ENCODE peak calls at places on chromosomes 4 and X, in nine cellular contexts. One of them, this sample, is unnamed. For H3K4me1, the result is how much of the 10 kb centered on the place peaks cover.

GRCh38 chrX:118437283-118437682 is 58.3 kb upstream of the DOCK11 start:
- DNase-seq in tibial nerve: no peak
- DNase-seq in sigmoid colon: no peak
- DNase-seq in CD8-positive, alpha-beta T cell: no peak
- DNase-seq in left ventricle myocardium inferior: no peak
- DNase-seq in IMR-90: no peak
- DNase-seq in endodermal cell: no peak
- DNase-seq in tibial artery: no peak
- DNase-seq in kidney: no peak
- DNase-seq in this sample: no peak

GRCh38 chrX:68685722-68686683 is 38.5 kb downstream of the STARD8 start:
- DNase-seq in sigmoid colon: peak
- DNase-seq in IMR-90: peak
- DNase-seq in left ventricle myocardium inferior: peak
- DNase-seq in endodermal cell: peak
- DNase-seq in CD8-positive, alpha-beta T cell: no peak
- DNase-seq in tibial artery: no peak
- DNase-seq in kidney: peak
- DNase-seq in tibial nerve: no peak
- DNase-seq in this sample: no peak

GRCh38 chr4:98938386-98938785 is 9.5 kb upstream of the EIF4E start:
- DNase-seq in tibial nerve: no peak
- DNase-seq in left ventricle myocardium inferior: no peak
- DNase-seq in CD8-positive, alpha-beta T cell: no peak
- DNase-seq in tibial artery: no peak
- DNase-seq in kidney: no peak
- DNase-seq in endodermal cell: no peak
- DNase-seq in sigmoid colon: no peak
- DNase-seq in IMR-90: peak
- DNase-seq in this sample: peak

GRCh38 chr4:110087116-110087708 is 111.2 kb downstream of the ELOVL6 start:
- DNase-seq in left ventricle myocardium inferior: no peak
- DNase-seq in kidney: no peak
- DNase-seq in sigmoid colon: no peak
- DNase-seq in tibial artery: no peak
- DNase-seq in IMR-90: peak
- DNase-seq in endodermal cell: no peak
- DNase-seq in tibial nerve: no peak
- DNase-seq in CD8-positive, alpha-beta T cell: no peak
- DNase-seq in this sample: no peak

GRCh38 chrX:54292755-54293154 is 65.1 kb downstream of the WNK3 start:
- DNase-seq in tibial artery: no peak
- DNase-seq in left ventricle myocardium inferior: no peak
- DNase-seq in IMR-90: no peak
- DNase-seq in CD8-positive, alpha-beta T cell: no peak
- DNase-seq in kidney: no peak
- DNase-seq in sigmoid colon: no peak
- DNase-seq in endodermal cell: no peak
- DNase-seq in tibial nerve: no peak
- DNase-seq in this sample: no peak

GRCh38 chr4:130187587-130187986 is 1091.6 kb downstream of the C4orf33 start:
- DNase-seq in kidney: no peak
- DNase-seq in left ventricle myocardium inferior: no peak
- DNase-seq in CD8-positive, alpha-beta T cell: no peak
- DNase-seq in sigmoid colon: no peak
- DNase-seq in endodermal cell: no peak
- DNase-seq in IMR-90: no peak
- DNase-seq in tibial artery: no peak
- DNase-seq in tibial nerve: no peak
- DNase-seq in this sample: no peak

GRCh38 chr4:85865256-85865655 is 390.3 kb downstream of the ARHGAP24 start:
- DNase-seq in left ventricle myocardium inferior: no peak
- DNase-seq in CD8-positive, alpha-beta T cell: no peak
- DNase-seq in kidney: no peak
- DNase-seq in tibial nerve: no peak
- DNase-seq in endodermal cell: no peak
- DNase-seq in tibial artery: no peak
- DNase-seq in IMR-90: no peak
- DNase-seq in sigmoid colon: no peak
- DNase-seq in this sample: no peak

GRCh38 chr4:127781303-127782024 is 658 bp upstream of the HSPA4L start:
- DNase-seq in tibial artery: peak
- DNase-seq in IMR-90: peak
- DNase-seq in sigmoid colon: peak
- DNase-seq in left ventricle myocardium inferior: peak
- DNase-seq in tibial nerve: peak
- DNase-seq in endodermal cell: no peak
- DNase-seq in CD8-positive, alpha-beta T cell: no peak
- DNase-seq in kidney: peak
- DNase-seq in this sample: peak

GRCh38 chr4:41435509-41435908 is 102.4 kb upstream of the LIMCH1 start:
- DNase-seq in endodermal cell: no peak
- DNase-seq in CD8-positive, alpha-beta T cell: no peak
- DNase-seq in kidney: no peak
- DNase-seq in IMR-90: no peak
- DNase-seq in tibial nerve: no peak
- DNase-seq in tibial artery: no peak
- DNase-seq in sigmoid colon: no peak
- DNase-seq in left ventricle myocardium inferior: no peak
- DNase-seq in this sample: no peak

GRCh38 chr4:41430796-41431195 is 107.2 kb upstream of the LIMCH1 start:
- DNase-seq in CD8-positive, alpha-beta T cell: no peak
- DNase-seq in tibial artery: peak
- DNase-seq in kidney: no peak
- DNase-seq in endodermal cell: no peak
- DNase-seq in IMR-90: no peak
- DNase-seq in sigmoid colon: no peak
- DNase-seq in left ventricle myocardium inferior: no peak
- DNase-seq in tibial nerve: no peak
- DNase-seq in this sample: no peak

GRCh38 chr4:41432889-41433288 is 105.1 kb upstream of the LIMCH1 start:
- DNase-seq in IMR-90: peak
- DNase-seq in CD8-positive, alpha-beta T cell: no peak
- DNase-seq in tibial nerve: no peak
- DNase-seq in left ventricle myocardium inferior: no peak
- DNase-seq in endodermal cell: peak
- DNase-seq in kidney: no peak
- DNase-seq in tibial artery: no peak
- DNase-seq in sigmoid colon: no peak
- DNase-seq in this sample: peak

GRCh38 chr4:41432219-41432618 is 105.7 kb upstream of the LIMCH1 start:
- DNase-seq in tibial nerve: no peak
- DNase-seq in tibial artery: no peak
- DNase-seq in IMR-90: no peak
- DNase-seq in left ventricle myocardium inferior: no peak
- DNase-seq in endodermal cell: no peak
- DNase-seq in CD8-positive, alpha-beta T cell: no peak
- DNase-seq in sigmoid colon: no peak
- DNase-seq in kidney: no peak
- DNase-seq in this sample: no peak

GRCh38 chr4:41433361-41433760 is 104.6 kb upstream of the LIMCH1 start:
- DNase-seq in tibial artery: no peak
- DNase-seq in IMR-90: no peak
- DNase-seq in sigmoid colon: no peak
- DNase-seq in kidney: no peak
- DNase-seq in left ventricle myocardium inferior: no peak
- DNase-seq in endodermal cell: no peak
- DNase-seq in CD8-positive, alpha-beta T cell: no peak
- DNase-seq in tibial nerve: no peak
- DNase-seq in this sample: no peak
- H3K4me1 ChIP-seq in tibial artery: under half
- H3K4me1 ChIP-seq in IMR-90: under half
- H3K4me1 ChIP-seq in sigmoid colon: under half
- H3K4me1 ChIP-seq in kidney: under half
- H3K4me1 ChIP-seq in left ventricle myocardium inferior: half or more
- H3K4me1 ChIP-seq in endodermal cell: under half
- H3K4me1 ChIP-seq in CD8-positive, alpha-beta T cell: under half
- H3K4me1 ChIP-seq in tibial nerve: half or more
- H3K4me1 ChIP-seq in this sample: under half

GRCh38 chrX:13000311-13000811 is 25.5 kb downstream of the TMSB4X start:
- DNase-seq in kidney: no peak
- DNase-seq in left ventricle myocardium inferior: no peak
- DNase-seq in endodermal cell: no peak
- DNase-seq in tibial artery: peak
- DNase-seq in tibial nerve: no peak
- DNase-seq in CD8-positive, alpha-beta T cell: peak
- DNase-seq in sigmoid colon: no peak
- DNase-seq in IMR-90: no peak
- DNase-seq in this sample: no peak

GRCh38 chrX:13001961-13002671 is 27.2 kb downstream of the TMSB4X start:
- DNase-seq in CD8-positive, alpha-beta T cell: peak
- DNase-seq in tibial artery: no peak
- DNase-seq in kidney: no peak
- DNase-seq in endodermal cell: no peak
- DNase-seq in sigmoid colon: no peak
- DNase-seq in IMR-90: peak
- DNase-seq in left ventricle myocardium inferior: no peak
- DNase-seq in tibial nerve: no peak
- DNase-seq in this sample: peak

GRCh38 chrX:12997898-12998687 is 23.2 kb downstream of the TMSB4X start:
- DNase-seq in sigmoid colon: no peak
- DNase-seq in endodermal cell: no peak
- DNase-seq in tibial nerve: no peak
- DNase-seq in CD8-positive, alpha-beta T cell: no peak
- DNase-seq in left ventricle myocardium inferior: no peak
- DNase-seq in tibial artery: no peak
- DNase-seq in IMR-90: no peak
- DNase-seq in kidney: no peak
- DNase-seq in this sample: no peak

GRCh38 chrX:12999422-12999821 is 24.5 kb downstream of the TMSB4X start:
- DNase-seq in tibial artery: no peak
- DNase-seq in kidney: no peak
- DNase-seq in IMR-90: peak
- DNase-seq in CD8-positive, alpha-beta T cell: peak
- DNase-seq in left ventricle myocardium inferior: no peak
- DNase-seq in endodermal cell: no peak
- DNase-seq in sigmoid colon: no peak
- DNase-seq in tibial nerve: no peak
- DNase-seq in this sample: no peak

DNA sequence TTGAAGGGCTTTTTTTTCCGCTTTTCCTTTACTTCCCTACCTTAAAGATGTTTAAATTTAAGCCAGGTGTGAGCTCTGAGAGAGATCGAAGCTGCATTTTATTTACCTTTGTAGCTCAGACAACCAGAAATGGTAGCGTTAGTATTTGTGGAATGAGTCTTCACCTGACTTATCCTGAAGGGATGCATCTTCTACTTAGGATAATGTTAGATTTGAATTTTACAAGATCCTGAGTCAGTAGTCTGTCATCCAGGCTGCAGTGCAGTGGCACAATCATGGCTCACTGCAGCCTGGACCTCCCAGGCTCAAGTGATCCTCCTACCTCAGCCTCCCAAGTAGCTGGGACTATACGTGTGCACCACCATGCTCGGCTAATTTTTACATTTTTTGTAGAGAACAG is 26.2 kb downstream of the TMSB4X start:
- DNase-seq in CD8-positive, alpha-beta T cell: no peak
- DNase-seq in kidney: no peak
- DNase-seq in tibial artery: no peak
- DNase-seq in endodermal cell: no peak
- DNase-seq in left ventricle myocardium inferior: no peak
- DNase-seq in IMR-90: no peak
- DNase-seq in sigmoid colon: no peak
- DNase-seq in tibial nerve: no peak
- DNase-seq in this sample: no peak
- H3K4me1 ChIP-seq in CD8-positive, alpha-beta T cell: half or more
- H3K4me1 ChIP-seq in kidney: under half
- H3K4me1 ChIP-seq in tibial artery: under half
- H3K4me1 ChIP-seq in endodermal cell: under half
- H3K4me1 ChIP-seq in left ventricle myocardium inferior: under half
- H3K4me1 ChIP-seq in IMR-90: under half
- H3K4me1 ChIP-seq in sigmoid colon: under half
- H3K4me1 ChIP-seq in tibial nerve: under half
- H3K4me1 ChIP-seq in this sample: under half

GRCh38 chr4:151688785-151689043 is 72.1 kb downstream of the GATB start:
- DNase-seq in tibial artery: no peak
- DNase-seq in left ventricle myocardium inferior: no peak
- DNase-seq in endodermal cell: no peak
- DNase-seq in IMR-90: no peak
- DNase-seq in tibial nerve: no peak
- DNase-seq in CD8-positive, alpha-beta T cell: no peak
- DNase-seq in kidney: no peak
- DNase-seq in sigmoid colon: no peak
- DNase-seq in this sample: no peak

GRCh38 chr4:151688003-151688784 is 72.6 kb downstream of the GATB start:
- DNase-seq in sigmoid colon: no peak
- DNase-seq in kidney: no peak
- DNase-seq in left ventricle myocardium inferior: no peak
- DNase-seq in tibial nerve: no peak
- DNase-seq in CD8-positive, alpha-beta T cell: no peak
- DNase-seq in endodermal cell: peak
- DNase-seq in IMR-90: peak
- DNase-seq in tibial artery: no peak
- DNase-seq in this sample: no peak

GRCh38 chr4:151689211-151689991 is 71.4 kb downstream of the GATB start:
- DNase-seq in tibial artery: no peak
- DNase-seq in sigmoid colon: no peak
- DNase-seq in left ventricle myocardium inferior: no peak
- DNase-seq in CD8-positive, alpha-beta T cell: no peak
- DNase-seq in kidney: no peak
- DNase-seq in tibial nerve: no peak
- DNase-seq in endodermal cell: no peak
- DNase-seq in IMR-90: no peak
- DNase-seq in this sample: no peak

GRCh38 chr4:151685303-151685702 is 75.5 kb downstream of the GATB start:
- DNase-seq in tibial nerve: no peak
- DNase-seq in kidney: no peak
- DNase-seq in left ventricle myocardium inferior: peak
- DNase-seq in CD8-positive, alpha-beta T cell: no peak
- DNase-seq in IMR-90: no peak
- DNase-seq in endodermal cell: no peak
- DNase-seq in tibial artery: no peak
- DNase-seq in sigmoid colon: no peak
- DNase-seq in this sample: no peak

DNA sequence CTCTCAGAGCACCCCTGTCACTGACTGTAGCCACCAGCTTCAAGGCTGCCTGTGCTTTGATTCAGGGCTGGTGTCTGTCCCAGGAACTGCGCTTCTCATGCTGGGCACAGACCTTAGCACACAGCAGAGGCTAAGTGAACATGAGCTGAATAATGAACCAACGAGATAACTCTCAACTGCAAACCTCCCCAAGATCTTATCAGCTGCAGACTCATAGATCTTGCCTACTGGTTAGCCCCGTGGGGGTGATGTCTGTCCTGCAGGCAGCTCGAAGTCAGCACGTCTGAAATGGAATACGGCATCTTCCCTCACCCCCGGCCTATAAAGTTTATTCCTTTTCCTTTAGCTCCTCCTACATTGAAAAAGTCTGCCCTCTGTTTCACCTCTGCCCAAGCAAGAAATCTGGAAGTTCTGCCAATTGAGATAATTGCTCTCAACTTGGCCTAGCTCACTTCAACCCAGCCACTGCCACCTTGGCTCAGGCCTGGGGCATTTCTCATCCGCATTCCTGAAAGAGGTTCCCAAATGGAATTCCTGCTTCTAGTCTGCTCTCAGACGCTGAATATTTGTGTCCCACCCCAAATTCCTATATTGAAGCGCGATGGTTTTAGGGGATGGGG is 73.7 kb downstream of the GATB start:
- DNase-seq in sigmoid colon: no peak
- DNase-seq in IMR-90: no peak
- DNase-seq in tibial artery: no peak
- DNase-seq in CD8-positive, alpha-beta T cell: no peak
- DNase-seq in tibial nerve: no peak
- DNase-seq in kidney: no peak
- DNase-seq in left ventricle myocardium inferior: no peak
- DNase-seq in endodermal cell: no peak
- DNase-seq in this sample: no peak
- H3K4me1 ChIP-seq in sigmoid colon: half or more
- H3K4me1 ChIP-seq in IMR-90: under half
- H3K4me1 ChIP-seq in tibial artery: under half
- H3K4me1 ChIP-seq in CD8-positive, alpha-beta T cell: under half
- H3K4me1 ChIP-seq in tibial nerve: half or more
- H3K4me1 ChIP-seq in kidney: under half
- H3K4me1 ChIP-seq in left ventricle myocardium inferior: half or more
- H3K4me1 ChIP-seq in endodermal cell: under half
- H3K4me1 ChIP-seq in this sample: under half

DNA sequence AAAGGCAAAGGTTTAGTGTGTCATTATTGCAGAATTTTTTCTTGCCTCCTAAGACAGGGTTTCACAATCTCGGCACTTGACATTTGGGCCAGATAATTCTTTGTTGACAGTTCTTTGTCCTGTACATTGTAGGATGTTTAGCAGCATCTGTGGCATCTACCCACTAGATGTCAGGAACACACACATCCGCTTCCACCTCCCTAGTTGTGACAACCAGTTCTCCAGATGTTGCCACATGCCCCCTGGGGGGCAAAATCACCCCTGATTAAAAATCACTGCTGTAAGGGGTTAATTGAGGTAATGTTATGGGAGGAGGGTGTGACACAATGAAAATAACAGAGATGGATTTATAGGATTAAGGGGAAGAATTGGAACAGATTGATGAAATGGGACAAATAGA is 75.3 kb downstream of the HMGB2 start:
- DNase-seq in left ventricle myocardium inferior: no peak
- DNase-seq in CD8-positive, alpha-beta T cell: no peak
- DNase-seq in tibial nerve: no peak
- DNase-seq in IMR-90: no peak
- DNase-seq in kidney: no peak
- DNase-seq in endodermal cell: no peak
- DNase-seq in sigmoid colon: no peak
- DNase-seq in tibial artery: no peak
- DNase-seq in this sample: no peak
- H3K4me1 ChIP-seq in left ventricle myocardium inferior: under half
- H3K4me1 ChIP-seq in CD8-positive, alpha-beta T cell: under half
- H3K4me1 ChIP-seq in tibial nerve: under half
- H3K4me1 ChIP-seq in IMR-90: under half
- H3K4me1 ChIP-seq in kidney: under half
- H3K4me1 ChIP-seq in endodermal cell: under half
- H3K4me1 ChIP-seq in sigmoid colon: under half
- H3K4me1 ChIP-seq in tibial artery: under half
- H3K4me1 ChIP-seq in this sample: under half

This sample was measured in Caco-2.